ENCODE peak calls at places on chromosome 2, in six cellular contexts. Y is mammary epithelial cell; E is stimulated activated CD4-positive, alpha-beta T cell treated with anti-CD3 and anti-CD28 coated beads, TNF-alpha, amount 100 ng/mL, for 4 hours; M is RCC 7860; K is ureter; U is AG04449. A is an unnamed sample.

GRCh38 chr2:85748948-85749875 is 4.6 kb upstream of the ATOH8 start:
- DNase-seq in Y (no peak), E (no peak), M (no peak), K (no peak), U (no peak), A (no peak)

GRCh38 chr2:30148850-30149249 is 2.0 kb downstream of the YPEL5 start:
- DNase-seq in Y (no peak), E (no peak), M (no peak), K (no peak), U (no peak), A (no peak)

GRCh38 chr2:12169721-12170120 is 423.3 kb downstream of the LPIN1 start:
- DNase-seq in Y (peak; percentile 12), E (no peak), M (peak; percentile 31), K (no peak), U (peak; percentile 95), A (no peak)

GRCh38 chr2:105570757-105571156 is 171.9 kb upstream of the FHL2 start:
- DNase-seq in Y (no peak), E (no peak), M (no peak), K (no peak), U (no peak), A (no peak)

GRCh38 chr2:148900350-148900749 is 25.3 kb downstream of the KIF5C start:
- DNase-seq in Y (no peak), E (no peak), M (no peak), K (no peak), U (no peak), A (no peak)

GRCh38 chr2:153870308-153870707 is 1.4 kb upstream of the GALNT13 start:
- DNase-seq in Y (no peak), E (no peak), M (no peak), K (no peak), U (no peak), A (no peak)

GRCh38 chr2:124045906-124046305 is 20.8 kb downstream of the CNTNAP5 start:
- DNase-seq in Y (no peak), E (no peak), M (no peak), K (no peak), U (no peak), A (no peak)

GRCh38 chr2:126719191-126720030 is 63.5 kb downstream of the GYPC start:
- DNase-seq in Y (no peak), E (no peak), M (no peak), K (no peak), U (no peak), A (peak; percentile 32)

GRCh38 chr2:207143474-207144190 is 22.1 kb downstream of the KLF7 start:
- DNase-seq in Y (no peak), E (peak; percentile 9), M (no peak), K (peak; percentile 65), U (no peak), A (no peak)

A was measured in osteocyte.